ENCODE peak calls at places on chromosome 21, in four cellular contexts. P is heart right ventricle, H is pancreas, B is AG04450. N is an unnamed sample.

GRCh38 chr21:21156919-21157318 is 158.7 kb downstream of the NCAM2 start:
- DNase-seq in B (no peak), P (no peak), H (no peak), N (no peak)

GRCh38 chr21:16420086-16420724 is 690.4 kb downstream of the USP25 start:
- DNase-seq in P (no peak), B (no peak), H (no peak), N (no peak)

GRCh38 chr21:28761709-28762356 is 230.8 kb downstream of the LTN1 start:
- DNase-seq in P (no peak), H (no peak), B (no peak), N (no peak)

GRCh38 chr21:19969156-19969555 is 1029.1 kb upstream of the NCAM2 start:
- DNase-seq in B (no peak), H (no peak), P (no peak), N (no peak)

GRCh38 chr21:41631564-41632461 is 123.9 kb upstream of the TMPRSS2 start:
- DNase-seq in H (peak; percentile 82), P (no peak), B (no peak), N (peak; percentile 88)

GRCh38 chr21:40620386-40621145 is 226.4 kb downstream of the DSCAM start:
- DNase-seq in B (no peak), P (no peak), H (no peak), N (no peak)

GRCh38 chr21:25350056-25350455 is 257.2 kb downstream of the MRPL39 start:
- DNase-seq in P (no peak), H (no peak), B (no peak), N (no peak)

GRCh38 chr21:17866590-17866989 is 47.4 kb upstream of the C21orf91 start:
- DNase-seq in H (no peak), B (no peak), P (no peak), N (no peak)

GRCh38 chr21:42557420-42557819 is 43.8 kb downstream of the SLC37A1 start:
- DNase-seq in P (no peak), B (no peak), H (peak; percentile 33), N (no peak)

GRCh38 chr21:41636636-41637625 is 129.0 kb upstream of the TMPRSS2 start:
- DNase-seq in P (no peak), B (no peak), H (no peak), N (no peak)

GRCh38 chr21:22898061-22898460 is 1899.9 kb downstream of the NCAM2 start:
- DNase-seq in B (no peak), H (no peak), P (no peak), N (no peak)

GRCh38 chr21:46256501-46256994 is 28.0 kb upstream of the LSS start:
- DNase-seq in H (peak; percentile 41), P (peak; percentile 60), B (no peak), N (no peak)

GRCh38 chr21:39441502-39442475 is 3.8 kb downstream of the LCA5L start:
- DNase-seq in H (no peak), P (no peak), B (no peak), N (no peak)

GRCh38 chr21:31203371-31204054 is 140.5 kb downstream of the TIAM1 start:
- DNase-seq in P (no peak), H (no peak), B (no peak), N (no peak)

GRCh38 chr21:32599146-32599925 is 12.8 kb downstream of the CFAP298 start:
- DNase-seq in B (no peak), H (no peak), P (no peak), N (no peak)

DNA sequence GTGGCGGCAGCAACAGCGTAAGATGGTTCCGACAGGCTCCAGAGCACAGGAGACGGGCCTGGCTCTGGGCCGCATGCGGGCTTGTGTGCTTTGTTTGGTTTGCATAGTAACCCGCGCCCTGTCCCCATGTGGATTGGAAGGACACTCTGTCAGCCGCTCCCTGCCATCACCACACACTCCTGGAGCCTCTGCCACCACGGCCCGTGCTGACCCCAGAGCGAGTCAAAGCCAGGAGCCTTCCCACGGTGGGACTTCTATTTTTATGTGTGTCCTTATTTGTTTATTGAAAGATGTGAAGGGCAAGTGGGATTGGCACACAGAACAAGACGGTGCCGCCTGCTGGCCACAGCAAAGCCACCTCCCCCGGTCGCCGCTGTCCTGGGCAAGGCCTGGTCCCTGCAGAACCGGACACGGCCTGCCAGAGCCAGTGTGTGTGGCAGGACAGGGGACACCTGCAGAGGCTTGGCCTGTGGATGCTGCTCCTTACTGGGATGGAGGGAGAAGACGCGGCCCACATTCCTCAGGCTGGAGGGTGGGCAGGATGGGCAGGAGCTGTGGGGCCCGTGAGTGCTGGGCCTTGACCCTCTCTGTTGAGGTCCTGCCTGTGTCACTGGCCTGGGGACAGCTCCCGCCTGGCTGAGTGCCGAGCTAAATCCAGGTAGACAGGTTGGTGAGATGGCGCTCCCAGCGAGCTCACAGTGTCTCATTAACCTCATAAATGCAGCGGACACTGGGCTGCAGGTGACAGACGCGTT is 64.4 kb downstream of the AGPAT3 start:
- DNase-seq in P (peak; percentile 80), H (peak; percentile 58), B (no peak), N (no peak)
- TF ChIP-seq CTCF in P (no peak), H (no peak), B (no peak), N (no peak)

GRCh38 chr21:36543924-36544323 is 64.0 kb upstream of the CLDN14 start:
- DNase-seq in H (no peak), B (no peak), P (no peak), N (no peak)
- H3K27me3 ChIP-seq in H (no peaks in the 10 kb centered on the region), B (peaks cover 65% of the 10 kb centered on the region), P (peaks cover 46% of the 10 kb centered on the region), N (no peaks in the 10 kb centered on the region)

DNA sequence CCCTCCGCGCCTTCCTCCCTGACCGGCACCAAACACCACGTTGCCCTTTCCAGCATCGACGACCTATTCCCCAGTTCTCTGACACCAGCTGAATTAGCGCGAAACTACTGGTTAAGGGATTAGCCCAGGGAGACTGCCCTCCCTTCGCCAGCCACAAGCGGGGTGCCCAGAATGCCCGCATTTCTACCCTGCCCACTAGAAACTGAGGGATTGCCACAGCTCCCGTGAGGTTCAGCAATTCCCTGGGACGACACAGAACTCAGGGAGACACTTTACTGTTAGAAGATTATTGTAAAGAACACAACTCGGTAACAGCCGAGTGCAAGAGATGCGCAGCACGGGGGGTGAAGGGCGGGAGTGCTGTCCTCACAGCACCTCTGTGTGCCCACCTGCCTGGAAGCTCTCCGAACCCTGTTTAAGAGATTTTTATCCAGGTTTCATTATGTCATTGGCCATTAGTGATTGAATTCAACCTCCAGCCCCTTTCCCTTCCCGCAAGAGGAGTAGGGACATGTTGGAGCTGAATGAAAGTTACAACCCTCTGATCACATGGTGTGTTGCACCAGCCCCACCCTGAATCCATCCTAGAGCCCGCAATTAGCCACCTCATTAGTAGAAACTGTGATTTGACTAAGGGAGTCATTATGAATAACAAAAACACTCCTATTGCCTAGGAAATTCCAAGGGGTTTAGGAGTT is 15.8 kb upstream of the RIPPLY3 start:
- DNase-seq in P (no peak), B (no peak), H (no peak), N (no peak)
- H3K4me3 ChIP-seq in P (peak overlapping the region; percentile 67), B (peak overlapping the region; percentile 63), H (peak overlapping the region; percentile 69), N (peak overlapping the region; percentile 53)

DNA sequence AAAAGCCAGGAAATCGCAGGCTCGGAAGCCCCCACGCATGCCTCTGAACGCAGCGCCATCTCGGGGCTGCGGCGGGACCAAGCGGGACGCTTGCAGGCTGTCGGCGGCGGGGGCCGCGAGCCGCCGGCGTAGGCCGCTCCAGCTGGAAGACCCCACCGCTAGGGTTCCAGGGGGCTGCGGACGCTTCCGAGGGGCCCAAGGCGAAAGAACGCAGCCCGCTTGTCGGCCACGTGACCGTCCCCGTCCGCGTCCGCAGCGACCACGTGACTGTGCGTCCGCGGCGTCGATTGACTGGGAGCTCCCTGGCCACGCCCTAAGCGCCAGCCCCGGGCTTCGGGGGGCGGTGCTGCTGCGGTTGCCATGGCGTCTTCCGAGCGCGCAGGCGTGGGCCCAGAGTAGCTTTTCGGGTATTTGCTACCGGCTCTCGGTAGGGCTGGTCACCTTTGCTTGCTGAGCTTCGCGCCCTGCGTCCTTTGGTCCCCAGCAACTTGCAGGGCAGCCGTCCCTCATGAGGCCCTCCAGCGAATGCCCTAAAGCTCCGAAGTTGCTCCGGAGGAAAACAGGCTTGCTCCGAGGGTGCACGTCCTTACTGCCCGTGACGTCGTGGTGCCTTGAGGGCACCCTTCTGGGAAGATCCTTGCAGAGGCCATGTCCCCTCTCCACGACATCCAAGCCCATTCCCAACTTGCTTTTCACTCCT is 197.2 kb downstream of the DYRK1A start:
- DNase-seq in P (peak; percentile 93), B (peak; percentile 85), H (peak; percentile 96), N (peak; percentile 97)
- TF ChIP-seq CTCF in P (no peak), B (peak; percentile 41), H (no peak), N (peak; percentile 25)

DNA sequence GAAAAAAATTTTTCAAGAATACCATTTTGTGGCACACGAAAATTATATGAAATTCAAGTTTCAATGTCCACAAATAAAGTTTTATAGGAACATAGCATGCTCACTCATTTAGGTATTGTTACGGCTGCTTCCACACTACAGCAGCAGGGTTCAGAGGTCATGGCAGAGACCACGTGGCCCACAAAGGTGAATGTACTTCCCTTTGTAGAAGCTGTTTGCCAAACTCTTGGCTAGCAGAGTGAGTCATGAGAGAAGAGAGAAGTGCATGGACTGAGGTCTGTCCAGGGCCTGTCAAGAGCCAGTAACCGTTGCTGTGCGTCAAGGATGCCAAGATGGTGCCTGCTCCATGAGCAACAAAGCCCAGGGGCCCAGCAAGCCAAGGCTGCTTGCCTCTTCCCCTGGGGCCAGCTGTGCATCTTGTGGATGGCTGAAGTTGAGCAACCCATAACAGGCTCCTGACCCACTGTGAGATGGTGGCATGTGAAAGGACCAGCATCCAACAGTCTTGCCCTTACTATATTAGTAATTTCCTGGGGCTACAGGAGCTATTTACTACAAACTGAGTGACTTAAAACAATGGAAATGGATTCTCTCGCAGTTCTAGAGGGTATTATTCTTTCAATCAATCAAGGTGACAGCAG is 64.8 kb upstream of the ATP5PO start:
- DNase-seq in P (no peak), H (no peak), B (no peak), N (peak; percentile 59)
- H3K27me3 ChIP-seq in P (no peaks in the 10 kb centered on the region), H (no peaks in the 10 kb centered on the region), B (no peaks in the 10 kb centered on the region), N (no peaks in the 10 kb centered on the region)

GRCh38 chr21:36695671-36696389 is 3.1 kb upstream of the SIM2 start:
- DNase-seq in H (peak; percentile 56), B (no peak), P (no peak), N (no peak)

GRCh38 chr21:36697473-36698159 is 1.3 kb upstream of the SIM2 start:
- DNase-seq in P (no peak), H (peak; percentile 56), B (no peak), N (no peak)

GRCh38 chr21:36695283-36695634 is 3.7 kb upstream of the SIM2 start:
- DNase-seq in P (no peak), H (no peak), B (no peak), N (no peak)

GRCh38 chr21:36696640-36697472 is 2.1 kb upstream of the SIM2 start:
- DNase-seq in P (no peak), H (peak; percentile 51), B (no peak), N (no peak)

GRCh38 chr21:36696390-36696639 is 2.6 kb upstream of the SIM2 start:
- DNase-seq in B (no peak), P (no peak), H (no peak), N (no peak)
- H3K4me3 ChIP-seq in B (no peak overlapping the region), P (no peak overlapping the region), H (no peak overlapping the region), N (no peak overlapping the region)